ENCODE peak calls at places on chromosomes 7 and 10, in eight cellular contexts. B, A, S, E, G, W, F and V are unnamed samples.

GRCh38 chr7:87624628-87625027 is 3.6 kb upstream of the RUNDC3B start:
- DNase-seq in B (no peak), A (no peak), S (no peak), E (no peak), G (no peak), W (no peak), F (no peak), V (no peak)

GRCh38 chr7:38542156-38542555 is 89.0 kb downstream of the AMPH start:
- DNase-seq in B (no peak), A (no peak), S (no peak), E (peak), G (no peak), W (peak), F (no peak), V (no peak)

GRCh38 chr10:71765176-71765906 is 8.0 kb downstream of the VSIR start:
- DNase-seq in B (no peak), A (no peak), S (no peak), E (peak), G (no peak), W (peak), F (no peak), V (no peak)

GRCh38 chr10:47024399-47025252 is 113.4 kb downstream of the PTPN20 start:
- DNase-seq in B (peak), A (peak), S (peak), E (peak), G (peak), W (peak), F (peak), V (peak)

GRCh38 chr7:79785556-79785955 is 332.1 kb upstream of the MAGI2 start:
- DNase-seq in B (no peak), A (no peak), S (no peak), E (no peak), G (no peak), W (peak), F (no peak), V (no peak)

GRCh38 chr10:96584474-96584873 is 2.3 kb downstream of the TM9SF3 start:
- DNase-seq in B (no peak), A (no peak), S (no peak), E (no peak), G (no peak), W (no peak), F (no peak), V (no peak)

GRCh38 chr7:36303202-36304098 is 86.2 kb upstream of the ANLN start:
- DNase-seq in B (no peak), A (peak), S (no peak), E (peak), G (peak), W (peak), F (no peak), V (peak)

GRCh38 chr7:131546126-131546525 is 10.3 kb downstream of the PODXL start:
- DNase-seq in B (no peak), A (no peak), S (no peak), E (no peak), G (peak), W (no peak), F (no peak), V (no peak)

GRCh38 chr10:62153191-62153590 is 115.5 kb downstream of the RTKN2 start:
- DNase-seq in B (no peak), A (no peak), S (no peak), E (peak), G (no peak), W (peak), F (no peak), V (no peak)